ENCODE peak calls at places on chromosomes 5 and 9, in five cellular contexts. L is aorta, Q is fibroblast of lung, C is spleen, G is lower lobe of right lung. R is an unnamed sample. For H3K4me1, the result is how much of the 10 kb centered on the place peaks cover.

GRCh38 chr5:174317261-174317894 is 271.9 kb downstream of the NSG2 start:
- DNase-seq in L (no peak), Q (peak), C (peak), G (no peak), R (peak)

GRCh38 chr5:107393846-107394245 is 276.9 kb downstream of the EFNA5 start:
- DNase-seq in L (no peak), Q (peak), C (no peak), G (no peak), R (no peak)

GRCh38 chr9:71587576-71588362 is 180.5 kb downstream of the CEMIP2 start:
- DNase-seq in L (no peak), Q (peak), C (no peak), G (no peak), R (no peak)

GRCh38 chr5:178690208-178690607 is 40.3 kb downstream of the ZNF354A start:
- DNase-seq in L (no peak), Q (no peak), C (no peak), G (no peak), R (no peak)

GRCh38 chr5:59703789-59704188 is 189.7 kb downstream of the PDE4D start:
- DNase-seq in L (no peak), Q (no peak), C (no peak), G (no peak), R (no peak)

GRCh38 chr5:181127907-181128626 is 2.9 kb downstream of the OR2V1 start:
- DNase-seq in L (no peak), Q (no peak), C (peak), G (no peak), R (no peak)

GRCh38 chr5:154479160-154479943 is 1.3 kb upstream of the HAND1 start:
- DNase-seq in L (no peak), Q (no peak), C (peak), G (no peak), R (no peak)

GRCh38 chr5:163244451-163244987 is 192.9 kb upstream of the CCNG1 start:
- DNase-seq in L (no peak), Q (no peak), C (no peak), G (no peak), R (no peak)

GRCh38 chr5:179410291-179411160 is 65.3 kb upstream of the ADAMTS2 start:
- DNase-seq in L (no peak), Q (no peak), C (no peak), G (no peak), R (no peak)

GRCh38 chr9:18393340-18394130 is 80.4 kb upstream of the ADAMTSL1 start:
- DNase-seq in L (no peak), Q (peak), C (no peak), G (no peak), R (no peak)

GRCh38 chr5:119943148-119943547 is 313.8 kb downstream of the FAM170A start:
- DNase-seq in L (no peak), Q (peak), C (no peak), G (no peak), R (no peak)

GRCh38 chr5:179860301-179860700 is 1.7 kb upstream of the MRNIP start:
- DNase-seq in L (no peak), Q (no peak), C (no peak), G (no peak), R (no peak)

GRCh38 chr5:11599499-11599898 is 304.7 kb downstream of the CTNND2 start:
- DNase-seq in L (no peak), Q (no peak), C (no peak), G (no peak), R (no peak)

GRCh38 chr5:120614512-120614911 is 150.4 kb downstream of the PRR16 start:
- DNase-seq in L (no peak), Q (peak), C (no peak), G (no peak), R (no peak)

GRCh38 chr5:82312373-82312856 is 34.3 kb upstream of the RPS23 start:
- DNase-seq in L (peak), Q (peak), C (no peak), G (no peak), R (peak)

GRCh38 chr5:112576298-112576925 is 157.3 kb upstream of the EPB41L4A start:
- DNase-seq in L (no peak), Q (no peak), C (no peak), G (no peak), R (peak)

GRCh38 chr5:78467744-78468357 is 107.4 kb downstream of the SCAMP1 start:
- DNase-seq in L (no peak), Q (peak), C (no peak), G (no peak), R (no peak)

DNA sequence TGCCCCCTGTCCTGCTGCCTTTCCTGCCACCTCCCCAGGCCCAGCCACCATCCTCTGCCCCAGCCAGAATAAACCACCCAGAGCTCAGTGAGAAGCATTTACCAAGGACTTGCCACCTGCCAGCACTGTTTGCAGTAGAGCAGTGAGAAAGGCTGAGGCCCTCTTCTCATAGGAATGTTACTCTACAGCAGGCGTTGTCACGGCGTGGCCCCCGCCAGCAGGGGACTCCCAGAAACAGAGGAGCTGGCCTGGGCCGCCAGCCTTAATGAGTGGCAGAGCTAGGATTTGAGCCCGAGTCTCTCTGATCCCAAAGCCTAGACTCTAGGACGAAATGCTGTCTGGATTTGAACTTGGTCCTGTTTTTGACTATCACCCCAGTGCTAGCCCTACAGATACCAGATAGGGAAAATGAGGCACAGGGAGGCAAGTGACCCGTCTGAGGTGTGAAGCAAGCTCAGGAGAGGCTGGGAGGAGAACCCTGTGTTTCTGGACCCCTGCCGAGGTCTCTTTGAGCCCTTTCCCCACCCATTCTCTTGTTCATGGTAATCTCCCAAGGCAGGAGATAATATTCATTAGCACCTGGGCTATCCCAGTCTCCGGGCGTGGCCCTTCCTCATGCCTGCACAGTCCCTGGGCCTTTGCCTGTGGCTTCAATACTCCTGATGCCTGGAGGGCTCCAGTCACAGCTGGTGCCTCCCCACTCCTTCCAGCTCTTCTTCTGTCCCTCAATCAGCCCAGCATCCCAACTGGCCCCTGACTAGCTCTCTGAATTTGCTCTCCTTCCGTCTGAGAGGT is 30.7 kb downstream of the HRH2 start:
- DNase-seq in L (peak), Q (no peak), C (peak), G (no peak), R (no peak)
- H3K4me1 ChIP-seq in L (under half), Q (under half), C (under half), G (under half), R (under half)

GRCh38 chr5:127297348-127298035 is 6.9 kb downstream of the MEGF10 start:
- DNase-seq in L (no peak), Q (no peak), C (no peak), G (no peak), R (no peak)
- H3K27ac ChIP-seq in L (no peak), Q (no peak), C (no peak), G (no peak), R (no peak)

GRCh38 chr5:77304388-77304787 is 93.9 kb downstream of the PDE8B start:
- DNase-seq in L (no peak), Q (no peak), C (no peak), G (no peak), R (no peak)

GRCh38 chr5:77302653-77303052 is 92.2 kb downstream of the PDE8B start:
- DNase-seq in L (no peak), Q (no peak), C (no peak), G (no peak), R (no peak)

GRCh38 chr5:77305921-77306320 is 95.4 kb downstream of the PDE8B start:
- DNase-seq in L (no peak), Q (peak), C (no peak), G (no peak), R (no peak)

GRCh38 chr5:77306531-77306930 is 96.1 kb downstream of the PDE8B start:
- DNase-seq in L (no peak), Q (no peak), C (no peak), G (no peak), R (no peak)

GRCh38 chr5:77305222-77305846 is 94.9 kb downstream of the PDE8B start:
- DNase-seq in L (no peak), Q (no peak), C (no peak), G (no peak), R (no peak)
- H3K4me1 ChIP-seq in L (under half), Q (under half), C (under half), G (under half), R (under half)

GRCh38 chr9:121288874-121289553 is 21.1 kb downstream of the GSN start:
- DNase-seq in L (peak), Q (peak), C (peak), G (peak), R (peak)
- H3K27ac ChIP-seq in L (peak), Q (peak), C (peak), G (peak), R (peak)

DNA sequence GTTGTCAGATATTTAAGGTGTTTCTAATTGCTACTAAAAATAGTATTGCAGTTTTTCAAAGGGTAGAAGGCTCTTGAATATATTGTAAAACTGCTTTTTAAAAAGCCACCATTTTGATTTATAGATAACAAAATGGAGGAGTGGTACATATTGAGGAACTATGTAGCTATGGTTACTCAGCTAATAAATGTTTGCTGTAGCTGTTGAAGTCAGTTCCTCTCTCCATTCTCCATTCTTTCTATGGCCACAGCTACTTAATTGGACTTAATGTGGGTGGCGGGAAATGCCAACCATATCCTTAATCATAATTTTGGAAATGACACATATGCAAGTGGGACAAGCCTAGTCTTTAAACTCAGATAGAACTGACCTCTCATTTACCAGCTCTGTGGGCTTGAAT is 10.7 kb downstream of the CDKN2A start:
- DNase-seq in L (no peak), Q (no peak), C (no peak), G (no peak), R (no peak)
- H3K4me1 ChIP-seq in L (under half), Q (under half), C (under half), G (under half), R (under half)

GRCh38 chr5:146514575-146514974 is 1.4 kb downstream of the GPR151 start:
- DNase-seq in L (no peak), Q (no peak), C (no peak), G (no peak), R (no peak)
- H3K27ac ChIP-seq in L (no peak), Q (no peak), C (no peak), G (no peak), R (no peak)

DNA sequence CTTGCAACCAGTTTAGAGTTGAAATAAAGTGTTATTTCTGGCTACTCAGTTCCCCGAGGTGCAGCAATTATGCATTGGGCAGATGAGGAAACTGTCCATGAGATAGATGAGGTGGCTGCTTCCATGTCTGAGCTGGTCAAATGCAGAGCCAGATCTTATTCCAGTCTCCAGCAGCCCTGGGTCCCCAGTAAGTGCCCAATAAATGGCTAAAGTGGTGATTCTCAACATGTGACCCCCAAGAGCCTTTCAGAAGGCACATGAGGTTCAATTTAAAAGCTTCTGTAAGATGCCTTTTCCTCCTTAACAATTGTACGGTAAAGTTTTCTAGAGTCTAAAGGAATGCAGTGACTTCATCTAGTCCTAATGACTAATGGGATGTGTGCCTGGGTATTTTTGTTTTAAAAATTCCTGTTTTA is 17.5 kb downstream of the ATOX1 start:
- DNase-seq in L (no peak), Q (peak), C (no peak), G (no peak), R (no peak)
- H3K4me1 ChIP-seq in L (under half), Q (under half), C (under half), G (under half), R (under half)

GRCh38 chr9:114591206-114591853 is 3.8 kb downstream of the ATP6V1G1 start:
- DNase-seq in L (no peak), Q (peak), C (no peak), G (no peak), R (no peak)
- H3K27ac ChIP-seq in L (no peak), Q (no peak), C (peak), G (peak), R (peak)

GRCh38 chr5:72151646-72152045 is 44.4 kb downstream of the MAP1B start:
- DNase-seq in L (no peak), Q (peak), C (no peak), G (no peak), R (no peak)

GRCh38 chr5:72151169-72151568 is 43.9 kb downstream of the MAP1B start:
- DNase-seq in L (no peak), Q (peak), C (no peak), G (no peak), R (no peak)

GRCh38 chr5:72152506-72152905 is 45.2 kb downstream of the MAP1B start:
- DNase-seq in L (peak), Q (no peak), C (no peak), G (no peak), R (no peak)

GRCh38 chr5:72154076-72154756 is 46.9 kb downstream of the MAP1B start:
- DNase-seq in L (no peak), Q (no peak), C (no peak), G (no peak), R (no peak)

GRCh38 chr5:72153551-72153950 is 46.3 kb downstream of the MAP1B start:
- DNase-seq in L (no peak), Q (no peak), C (no peak), G (no peak), R (no peak)
- H3K4me1 ChIP-seq in L (under half), Q (under half), C (under half), G (under half), R (under half)

GRCh38 chr9:121350993-121351561 is 19.0 kb downstream of the STOM start:
- DNase-seq in L (peak), Q (peak), C (no peak), G (peak), R (peak)
- H3K27ac ChIP-seq in L (peak), Q (peak), C (peak), G (peak), R (peak)

R was measured in heart right ventricle.